ENCODE peak calls at places on chromosomes 11 and 22, in eight cellular contexts. P is stimulated activated CD8-positive, alpha-beta memory T cell treated with anti-CD3 and anti-CD28 coated beads, Interleukin-4, amount 100 ng/mL, for 1 hour; Y is AG04450; H is neural crest cell; Q is DND-41; B is stimulated activated CD4-positive, alpha-beta T cell treated with anti-CD3 and anti-CD28 coated beads, Interleukin-12 subunit alpha, Interleukin-12 subunit beta, amount 100 ng/mL, for 24 hours; W is fibroblast of mammary gland; S is T-helper 2 cell. X is an unnamed sample.

GRCh38 chr11:64592234-64592615 is 1.2 kb downstream of the SLC22A12 start:
- DNase-seq in W (no peak), Y (no peak), Q (no peak), P (no peak), H (no peak), S (no peak), B (no peak), X (no peak)

GRCh38 chr11:105206633-105207032 is 67.1 kb upstream of the CARD18 start:
- DNase-seq in Y (no peak), Q (no peak), B (no peak), W (no peak), H (no peak), S (no peak), P (no peak), X (no peak)

GRCh38 chr11:6618117-6619020 is 853 bp downstream of the TPP1 start:
- DNase-seq in P (peak), B (peak), S (peak), Y (peak), W (peak), H (no peak), Q (no peak), X (peak)

GRCh38 chr22:47154621-47155081 is 392.2 kb downstream of the TBC1D22A start:
- DNase-seq in Q (no peak), Y (peak), W (peak), B (no peak), P (no peak), S (no peak), H (no peak), X (peak)

GRCh38 chr11:70606248-70606950 is 208.1 kb downstream of the CTTN start:
- DNase-seq in H (no peak), B (no peak), W (no peak), Y (no peak), Q (peak), P (no peak), S (no peak), X (no peak)

GRCh38 chr11:96524475-96524874 is 134.7 kb downstream of the JRKL start:
- DNase-seq in B (no peak), Y (no peak), P (no peak), S (no peak), H (no peak), Q (no peak), W (no peak), X (no peak)

GRCh38 chr22:30392661-30393321 is 4.0 kb upstream of the SEC14L2 start:
- DNase-seq in Q (no peak), H (no peak), W (no peak), Y (no peak), P (no peak), S (no peak), B (no peak), X (no peak)

GRCh38 chr11:81915045-81915444 is 818.6 kb downstream of the FAM181B start:
- DNase-seq in Y (no peak), W (no peak), P (no peak), H (no peak), S (no peak), Q (no peak), B (no peak), X (no peak)

GRCh38 chr22:32777997-32778396 is 23.5 kb upstream of the TIMP3 start:
- DNase-seq in B (no peak), W (no peak), P (no peak), H (no peak), Y (no peak), S (no peak), Q (no peak), X (no peak)

GRCh38 chr11:23539556-23539955 is 679.3 kb upstream of the CCDC179 start:
- DNase-seq in W (no peak), S (no peak), B (no peak), P (no peak), Q (no peak), H (no peak), Y (no peak), X (no peak)

GRCh38 chr22:50576070-50576469 is 2.2 kb downstream of the CPT1B start:
- DNase-seq in Y (no peak), S (no peak), Q (no peak), W (peak), P (no peak), B (no peak), H (peak), X (no peak)

GRCh38 chr11:113270080-113270479 is 44.3 kb upstream of the TTC12 start:
- DNase-seq in H (no peak), B (no peak), S (no peak), Y (no peak), Q (no peak), P (no peak), W (no peak), X (no peak)

GRCh38 chr22:46453006-46453828 is 84.2 kb downstream of the CELSR1 start:
- DNase-seq in H (peak), S (no peak), W (no peak), B (no peak), Q (no peak), P (no peak), Y (no peak), X (no peak)

GRCh38 chr22:29824677-29825076 is 13.4 kb downstream of the ASCC2 start:
- DNase-seq in Y (no peak), H (no peak), B (no peak), Q (no peak), S (no peak), W (no peak), P (no peak), X (no peak)

GRCh38 chr11:61270354-61271070 is 24.6 kb downstream of the VWCE start:
- DNase-seq in Y (peak), S (no peak), P (no peak), W (peak), B (no peak), Q (no peak), H (no peak), X (no peak)

X was measured in SJSA1.